ENCODE peak calls at places on chromosomes 7 and 10, in eight cellular contexts. V is SJSA1, C is upper lobe of left lung, D is heart right ventricle, M is OCI-LY7, B is aorta, E is uterus, A is keratinocyte. P is an unnamed sample.

GRCh38 chr7:46257766-46258448 is 336.8 kb upstream of the IGFBP3 start:
- DNase-seq in V (peak; percentile 59), C (no peak), D (no peak), M (no peak), B (no peak), E (no peak), A (peak; percentile 36), P (no peak)

GRCh38 chr7:44104880-44105771 is 981 bp downstream of the AEBP1 start:
- DNase-seq in V (no peak), C (no peak), D (no peak), M (no peak), B (peak; percentile 76), E (peak; percentile 73), A (no peak), P (no peak)

GRCh38 chr10:104033401-104033930 is 52.2 kb downstream of the COL17A1 start:
- DNase-seq in V (no peak), C (no peak), D (no peak), M (no peak), B (no peak), E (no peak), A (no peak), P (no peak)

GRCh38 chr10:72158174-72158573 is 57.6 kb upstream of the ANAPC16 start:
- DNase-seq in V (no peak), C (no peak), D (no peak), M (no peak), B (no peak), E (no peak), A (no peak), P (no peak)

GRCh38 chr7:149716007-149716931 is 57.1 kb downstream of the ZNF467 start:
- DNase-seq in V (no peak), C (peak; percentile 19), D (no peak), M (no peak), B (no peak), E (no peak), A (peak; percentile 62), P (no peak)

GRCh38 chr10:43076876-43077420 is at the start of gene RET:
- DNase-seq in V (no peak), C (no peak), D (peak; percentile 67), M (no peak), B (no peak), E (peak; percentile 38), A (no peak), P (no peak)

GRCh38 chr10:75294518-75294865 is 58.7 kb upstream of the COMTD1 start:
- DNase-seq in V (no peak), C (peak; percentile 57), D (peak; percentile 43), M (no peak), B (peak; percentile 61), E (no peak), A (no peak), P (no peak)

GRCh38 chr7:70602135-70602534 is 529.8 kb upstream of the GALNT17 start:
- DNase-seq in V (no peak), C (no peak), D (no peak), M (no peak), B (no peak), E (no peak), A (no peak), P (no peak)

GRCh38 chr10:12041766-12042408 is 722 bp downstream of the UPF2 start:
- DNase-seq in V (peak; percentile 28), C (peak; percentile 35), D (no peak), M (peak; percentile 75), B (no peak), E (no peak), A (no peak), P (no peak)

GRCh38 chr7:43960933-43961332 is 34.7 kb downstream of the UBE2D4 start:
- DNase-seq in V (no peak), C (no peak), D (no peak), M (no peak), B (no peak), E (no peak), A (no peak), P (no peak)

GRCh38 chr10:102540023-102540422 is 36.3 kb downstream of the SUFU start:
- DNase-seq in V (no peak), C (no peak), D (no peak), M (peak; percentile 26), B (no peak), E (no peak), A (no peak), P (no peak)

GRCh38 chr7:2162959-2163358 is 69.8 kb downstream of the MAD1L1 start:
- DNase-seq in V (no peak), C (no peak), D (no peak), M (no peak), B (no peak), E (no peak), A (no peak), P (no peak)

GRCh38 chr7:13257661-13258060 is 570.2 kb downstream of the ARL4A start:
- DNase-seq in V (no peak), C (no peak), D (no peak), M (no peak), B (no peak), E (no peak), A (no peak), P (no peak)

GRCh38 chr10:124533266-124533665 is 71.6 kb downstream of the LHPP start:
- DNase-seq in V (no peak), C (no peak), D (no peak), M (no peak), B (no peak), E (no peak), A (no peak), P (no peak)

GRCh38 chr7:77244222-77244934 is 44.8 kb upstream of the FGL2 start:
- DNase-seq in V (no peak), C (no peak), D (no peak), M (no peak), B (no peak), E (no peak), A (no peak), P (no peak)

GRCh38 chr10:71213127-71213616 is 802 bp downstream of the UNC5B start:
- DNase-seq in V (no peak), C (peak; percentile 81), D (peak; percentile 50), M (peak; percentile 20), B (peak; percentile 73), E (peak; percentile 52), A (peak; percentile 44), P (no peak)

GRCh38 chr7:95209276-95209675 is 115.1 kb downstream of the PON1 start:
- DNase-seq in V (no peak), C (no peak), D (no peak), M (no peak), B (no peak), E (no peak), A (no peak), P (no peak)

DNA sequence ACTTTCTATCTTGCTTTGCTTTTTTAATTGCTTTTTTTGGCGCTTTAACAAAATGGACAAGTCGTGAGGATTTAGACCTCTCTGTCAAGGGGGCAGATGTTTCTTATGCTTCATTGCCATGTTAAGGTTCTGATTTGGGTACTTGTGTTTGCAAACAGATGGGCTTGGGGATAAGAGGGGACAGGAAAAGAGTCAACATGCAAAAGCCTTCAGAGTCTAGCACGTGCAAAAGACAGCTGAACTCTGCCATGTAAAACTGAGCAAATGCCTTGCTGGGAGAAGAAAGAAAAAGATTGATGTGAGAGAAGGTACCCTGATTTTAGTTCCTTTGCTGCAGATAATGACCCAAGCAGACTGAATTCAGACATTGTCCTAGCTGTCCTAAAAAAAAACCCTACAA is 173.1 kb downstream of the KIAA1217 start:
- DNase-seq in V (no peak), C (no peak), D (no peak), M (no peak), B (no peak), E (no peak), A (no peak), P (no peak)
- H3K27ac ChIP-seq in V (no peak overlapping the region), C (no peak overlapping the region), D (peak overlapping the region; percentile 90), M (no peak overlapping the region), B (no peak overlapping the region), E (no peak overlapping the region), A (peak overlapping the region; percentile 96), P (no peak overlapping the region)

DNA sequence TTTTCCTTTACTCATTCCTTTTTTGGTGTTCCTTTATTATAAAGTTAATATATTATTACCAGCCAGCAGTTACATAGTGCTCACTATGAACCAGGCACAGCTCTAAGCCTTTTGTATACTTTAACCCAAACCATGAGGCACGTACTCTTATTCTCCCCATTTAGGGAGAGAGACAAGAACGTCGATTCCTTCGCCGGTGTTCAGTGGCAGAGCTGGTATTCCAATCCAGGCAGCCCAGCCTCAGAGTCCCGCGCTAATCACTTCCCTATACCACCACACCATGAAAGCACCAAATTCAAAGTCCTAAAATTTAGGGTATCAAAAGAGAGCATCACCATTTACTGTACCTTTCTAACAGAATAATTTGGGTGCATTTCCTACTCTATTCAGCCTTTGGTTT is 218.5 kb upstream of the KLF14 start:
- DNase-seq in V (no peak), C (no peak), D (no peak), M (no peak), B (no peak), E (no peak), A (no peak), P (no peak)
- H3K27ac ChIP-seq in V (no peak overlapping the region), C (no peak overlapping the region), D (no peak overlapping the region), M (no peak overlapping the region), B (no peak overlapping the region), E (no peak overlapping the region), A (no peak overlapping the region), P (no peak overlapping the region)

GRCh38 chr7:117816727-117817126 is 56.5 kb downstream of the CTTNBP2 start:
- DNase-seq in V (no peak), C (no peak), D (no peak), M (no peak), B (no peak), E (no peak), A (no peak), P (no peak)

GRCh38 chr7:117824605-117825004 is 48.6 kb downstream of the CTTNBP2 start:
- DNase-seq in V (no peak), C (no peak), D (no peak), M (no peak), B (no peak), E (no peak), A (no peak), P (no peak)

GRCh38 chr7:117825132-117825531 is 48.1 kb downstream of the CTTNBP2 start:
- DNase-seq in V (no peak), C (no peak), D (no peak), M (no peak), B (no peak), E (no peak), A (no peak), P (no peak)

GRCh38 chr7:117818241-117818640 is 55.0 kb downstream of the CTTNBP2 start:
- DNase-seq in V (no peak), C (no peak), D (no peak), M (no peak), B (no peak), E (no peak), A (no peak), P (no peak)

DNA sequence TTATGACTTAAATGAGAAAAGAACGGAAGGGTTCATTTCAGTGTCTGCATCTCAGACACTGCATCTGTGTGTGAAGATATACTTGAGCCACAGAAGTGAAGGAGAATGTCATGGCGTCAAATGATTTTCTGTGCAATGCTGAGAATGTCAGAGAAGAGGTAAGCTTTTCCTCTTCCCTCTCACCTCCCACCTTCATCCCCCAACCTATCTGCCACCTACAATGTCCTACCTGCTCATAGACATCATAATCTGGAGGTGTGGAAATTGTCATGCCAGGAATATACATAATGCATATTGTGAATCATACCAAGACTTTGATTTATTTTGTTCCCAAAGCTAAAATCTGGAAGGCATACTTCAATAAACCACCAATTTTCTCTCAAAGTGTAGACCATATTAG is 53.7 kb downstream of the CTTNBP2 start:
- DNase-seq in V (no peak), C (no peak), D (no peak), M (no peak), B (no peak), E (no peak), A (no peak), P (no peak)
- H3K27ac ChIP-seq in V (no peak overlapping the region), C (no peak overlapping the region), D (no peak overlapping the region), M (no peak overlapping the region), B (no peak overlapping the region), E (no peak overlapping the region), A (no peak overlapping the region), P (no peak overlapping the region)

GRCh38 chr7:134874407-134874806 is 95.0 kb downstream of the CALD1 start:
- DNase-seq in V (no peak), C (no peak), D (no peak), M (no peak), B (no peak), E (no peak), A (no peak), P (no peak)
- H3K27ac ChIP-seq in V (no peak overlapping the region), C (no peak overlapping the region), D (peak overlapping the region; percentile 47), M (no peak overlapping the region), B (peak overlapping the region; percentile 86), E (peak overlapping the region; percentile 83), A (no peak overlapping the region), P (no peak overlapping the region)